ENCODE peak calls at places on chromosomes 13 and 19, in four cellular contexts. N is lung, E is kidney, G is kidney glomerular epithelial cell. I is an unnamed sample.

GRCh38 chr13:113546571-113547247 is 37.8 kb upstream of the TFDP1 start:
- DNase-seq in E (peak; percentile 91), G (peak; percentile 48), N (no peak), I (peak; percentile 66)

GRCh38 chr13:79481685-79482052 is 714 bp downstream of the NDFIP2 start:
- DNase-seq in N (no peak), G (peak; percentile 36), E (no peak), I (no peak)

GRCh38 chr19:38070573-38070972 is 153.4 kb downstream of the DPF1 start:
- DNase-seq in G (peak; percentile 33), N (no peak), E (no peak), I (no peak)

GRCh38 chr13:62320129-62320724 is 904.6 kb upstream of the PCDH20 start:
- DNase-seq in N (no peak), G (peak; percentile 3), E (no peak), I (no peak)

GRCh38 chr13:52024481-52024880 is at the start of gene UTP14C:
- DNase-seq in N (no peak), G (no peak), E (no peak), I (no peak)

GRCh38 chr19:2495130-2495641 is 19.3 kb downstream of the GADD45B start:
- DNase-seq in G (peak; percentile 27), E (peak; percentile 94), N (peak; percentile 83), I (peak; percentile 88)

GRCh38 chr13:32581177-32581786 is 5.0 kb upstream of the PDS5B start:
- DNase-seq in N (no peak), E (no peak), G (peak; percentile 16), I (no peak)

GRCh38 chr13:113548778-113549621 is 35.6 kb upstream of the TFDP1 start:
- DNase-seq in E (peak; percentile 64), N (no peak), G (no peak), I (no peak)

GRCh38 chr19:47699360-47699917 is 13.8 kb upstream of the EHD2 start:
- DNase-seq in G (peak; percentile 22), E (no peak), N (no peak), I (no peak)

GRCh38 chr19:46728693-46729339 is 11.9 kb upstream of the PRKD2 start:
- DNase-seq in E (peak; percentile 91), G (peak; percentile 23), N (peak; percentile 69), I (peak; percentile 71)

GRCh38 chr19:38204096-38204495 is 19.9 kb downstream of the DPF1 start:
- DNase-seq in G (no peak), N (no peak), E (no peak), I (no peak)

GRCh38 chr19:13057147-13057572 is 45.5 kb downstream of the LYL1 start:
- DNase-seq in E (no peak), G (no peak), N (no peak), I (no peak)

GRCh38 chr13:50011461-50011860 is 3.8 kb upstream of the KCNRG start:
- DNase-seq in E (no peak), G (no peak), N (no peak), I (no peak)